ENCODE peak calls at places on chromosomes 5 and 9, in four cellular contexts. C is NCI-H1436; M is fibroblast of gingiva; N is activated T-cell treated with anti-CD3 and anti-CD28 coated beads, Interleukin-2, amount 50 U/mL, for 72 hours. H is an unnamed sample.

GRCh38 chr5:125037020-125037419 is 290.6 kb upstream of the ZNF608 start:
- DNase-seq in N (no peak), C (no peak), M (no peak), H (no peak)

GRCh38 chr5:87022415-87022814 is 245.3 kb upstream of the RASA1 start:
- DNase-seq in M (no peak), C (no peak), N (no peak), H (no peak)

GRCh38 chr5:154898210-154898609 is 39.8 kb downstream of the CNOT8 start:
- DNase-seq in N (no peak), M (peak; percentile 58), C (no peak), H (no peak)

GRCh38 chr9:132238026-132238972 is 76.4 kb downstream of the NTNG2 start:
- DNase-seq in C (no peak), M (no peak), N (no peak), H (no peak)

GRCh38 chr5:8730194-8730593 is 815.7 kb downstream of the SEMA5A start:
- DNase-seq in M (peak; percentile 22), N (no peak), C (no peak), H (no peak)

GRCh38 chr5:60958712-60959111 is 13.7 kb downstream of the NDUFAF2 start:
- DNase-seq in N (no peak), M (no peak), C (no peak), H (no peak)

GRCh38 chr9:20292002-20292401 is 330.3 kb downstream of the MLLT3 start:
- DNase-seq in C (no peak), N (no peak), M (no peak), H (no peak)

GRCh38 chr5:133664422-133664821 is 52.1 kb upstream of the FSTL4 start:
- DNase-seq in N (no peak), M (no peak), C (no peak), H (no peak)